ENCODE peak calls at places on chromosomes 2 and 18, in five cellular contexts. R, L, S, H and G are unnamed samples.
A peak's percentile ranks its signal among the peaks of the same experiment; 100 is the strongest.

GRCh38 chr18:21110667-21111350 is 804 bp downstream of the ROCK1 start:
- DNase-seq in R (peak; percentile 34), L (peak; percentile 45), S (peak; percentile 53), H (peak; percentile 49), G (peak; percentile 42)

GRCh38 chr2:216651370-216651881 is 18.2 kb downstream of the IGFBP2 start:
- DNase-seq in R (no peak), L (no peak), S (no peak), H (no peak), G (no peak)

GRCh38 chr2:168118733-168119518 is 128.5 kb downstream of the STK39 start:
- DNase-seq in R (no peak), L (peak; percentile 58), S (peak; percentile 32), H (peak; percentile 81), G (no peak)

GRCh38 chr2:59249441-59250330 is 1008.6 kb upstream of the FANCL start:
- DNase-seq in R (no peak), L (no peak), S (no peak), H (no peak), G (no peak)

GRCh38 chr2:180124273-180124881 is 117.3 kb upstream of the CWC22 start:
- DNase-seq in R (no peak), L (peak; percentile 9), S (no peak), H (peak; percentile 74), G (no peak)

GRCh38 chr2:21371499-21372003 is 247.8 kb downstream of the TDRD15 start:
- DNase-seq in R (no peak), L (no peak), S (no peak), H (no peak), G (no peak)

GRCh38 chr18:905948-906415 is 1.3 kb downstream of the ADCYAP1 start:
- DNase-seq in R (no peak), L (peak; percentile 21), S (no peak), H (no peak), G (no peak)

GRCh38 chr2:20424300-20425290 is 22.3 kb upstream of the RHOB start:
- DNase-seq in R (no peak), L (peak; percentile 52), S (peak; percentile 49), H (peak; percentile 96), G (peak; percentile 15)

GRCh38 chr2:227717687-227718567 is at the start of gene SLC19A3:
- DNase-seq in R (no peak), L (peak; percentile 79), S (peak; percentile 72), H (peak; percentile 69), G (peak; percentile 76)

GRCh38 chr2:105732955-105733607 is 11.6 kb upstream of the NCK2 start:
- DNase-seq in R (no peak), L (no peak), S (no peak), H (no peak), G (no peak)

GRCh38 chr2:46667945-46668344 is 188.6 kb downstream of the TMEM247 start:
- DNase-seq in R (no peak), L (no peak), S (no peak), H (no peak), G (no peak)